ENCODE peak calls at places on chromosome 16, in nine cellular contexts. Z is omental fat pad, X is epithelial cell of esophagus, I is GM10248, Q is cardiac fibroblast, D is tibial artery, C is fibroblast of lung, K is upper lobe of right lung, L is fibroblast of the aortic adventitia. N is an unnamed sample.

GRCh38 chr16:72362476-72362875 is 190.5 kb upstream of the PMFBP1 start:
- DNase-seq in Z (no peak), X (no peak), I (no peak), Q (no peak), D (no peak), C (no peak), K (no peak), L (no peak), N (no peak)

GRCh38 chr16:1371054-1371978 is 19.6 kb downstream of the GNPTG start:
- DNase-seq in Z (no peak), X (no peak), I (no peak), Q (no peak), D (no peak), C (no peak), K (no peak), L (no peak), N (no peak)

GRCh38 chr16:59633996-59634579 is 900.0 kb upstream of the GOT2 start:
- DNase-seq in Z (no peak), X (peak), I (no peak), Q (peak), D (no peak), C (peak), K (no peak), L (peak), N (peak)

GRCh38 chr16:88118376-88118775 is 167.1 kb downstream of the BANP start:
- DNase-seq in Z (no peak), X (no peak), I (no peak), Q (no peak), D (no peak), C (no peak), K (no peak), L (no peak), N (no peak)

GRCh38 chr16:88713568-88714419 is 7.5 kb downstream of the CTU2 start:
- DNase-seq in Z (no peak), X (peak), I (no peak), Q (no peak), D (no peak), C (peak), K (no peak), L (no peak), N (no peak)

GRCh38 chr16:48156790-48157209 is 1.0 kb upstream of the ABCC12 start:
- DNase-seq in Z (peak), X (peak), I (peak), Q (peak), D (peak), C (peak), K (peak), L (peak), N (peak)

GRCh38 chr16:20253825-20254224 is 73.5 kb downstream of the GP2 start:
- DNase-seq in Z (no peak), X (no peak), I (no peak), Q (no peak), D (no peak), C (no peak), K (no peak), L (no peak), N (no peak)

GRCh38 chr16:3187798-3188674 is at the start of gene OR1F1:
- DNase-seq in Z (no peak), X (peak), I (peak), Q (peak), D (no peak), C (peak), K (no peak), L (peak), N (peak)

GRCh38 chr16:22065252-22065651 is 27.1 kb upstream of the VWA3A start:
- DNase-seq in Z (no peak), X (peak), I (no peak), Q (no peak), D (no peak), C (no peak), K (no peak), L (no peak), N (peak)

GRCh38 chr16:15967655-15968315 is 18.4 kb downstream of the ABCC1 start:
- DNase-seq in Z (no peak), X (no peak), I (no peak), Q (no peak), D (no peak), C (no peak), K (no peak), L (no peak), N (no peak)

GRCh38 chr16:53924311-53924860 is 220.4 kb downstream of the FTO start:
- DNase-seq in Z (no peak), X (no peak), I (no peak), Q (peak), D (no peak), C (no peak), K (no peak), L (no peak), N (no peak)

GRCh38 chr16:48235556-48236136 is 8.5 kb upstream of the LONP2 start:
- DNase-seq in Z (no peak), X (no peak), I (no peak), Q (no peak), D (no peak), C (no peak), K (no peak), L (no peak), N (no peak)

GRCh38 chr16:3027983-3028715 is 4.3 kb downstream of the THOC6 start:
- DNase-seq in Z (peak), X (peak), I (peak), Q (peak), D (peak), C (peak), K (peak), L (peak), N (peak)

GRCh38 chr16:25109643-25110042 is 1.9 kb upstream of the LCMT1 start:
- DNase-seq in Z (peak), X (peak), I (no peak), Q (peak), D (peak), C (peak), K (no peak), L (peak), N (peak)

GRCh38 chr16:25108054-25108453 is 3.5 kb upstream of the LCMT1 start:
- DNase-seq in Z (no peak), X (no peak), I (peak), Q (no peak), D (no peak), C (no peak), K (no peak), L (no peak), N (peak)

GRCh38 chr16:25107466-25107792 is 4.1 kb upstream of the LCMT1 start:
- DNase-seq in Z (no peak), X (no peak), I (no peak), Q (no peak), D (no peak), C (no peak), K (no peak), L (no peak), N (no peak)

GRCh38 chr16:25110392-25110947 is 1.1 kb upstream of the LCMT1 start:
- DNase-seq in Z (no peak), X (no peak), I (no peak), Q (no peak), D (no peak), C (no peak), K (no peak), L (no peak), N (peak)

GRCh38 chr16:25106567-25107465 is 4.7 kb upstream of the LCMT1 start:
- DNase-seq in Z (peak), X (peak), I (peak), Q (peak), D (peak), C (peak), K (peak), L (peak), N (peak)
- TF ChIP-seq CTCF in Z (no peak), X (peak), I (peak), Q (no peak), D (peak), C (peak), K (peak), L (peak), N (no peak)

GRCh38 chr16:52068447-52069074 is 478.4 kb downstream of the TOX3 start:
- DNase-seq in Z (no peak), X (peak), I (no peak), Q (peak), D (no peak), C (peak), K (no peak), L (no peak), N (peak)
- TF ChIP-seq CTCF in Z (no peak), X (peak), I (no peak), Q (no peak), D (no peak), C (no peak), K (no peak), L (no peak), N (peak)

DNA sequence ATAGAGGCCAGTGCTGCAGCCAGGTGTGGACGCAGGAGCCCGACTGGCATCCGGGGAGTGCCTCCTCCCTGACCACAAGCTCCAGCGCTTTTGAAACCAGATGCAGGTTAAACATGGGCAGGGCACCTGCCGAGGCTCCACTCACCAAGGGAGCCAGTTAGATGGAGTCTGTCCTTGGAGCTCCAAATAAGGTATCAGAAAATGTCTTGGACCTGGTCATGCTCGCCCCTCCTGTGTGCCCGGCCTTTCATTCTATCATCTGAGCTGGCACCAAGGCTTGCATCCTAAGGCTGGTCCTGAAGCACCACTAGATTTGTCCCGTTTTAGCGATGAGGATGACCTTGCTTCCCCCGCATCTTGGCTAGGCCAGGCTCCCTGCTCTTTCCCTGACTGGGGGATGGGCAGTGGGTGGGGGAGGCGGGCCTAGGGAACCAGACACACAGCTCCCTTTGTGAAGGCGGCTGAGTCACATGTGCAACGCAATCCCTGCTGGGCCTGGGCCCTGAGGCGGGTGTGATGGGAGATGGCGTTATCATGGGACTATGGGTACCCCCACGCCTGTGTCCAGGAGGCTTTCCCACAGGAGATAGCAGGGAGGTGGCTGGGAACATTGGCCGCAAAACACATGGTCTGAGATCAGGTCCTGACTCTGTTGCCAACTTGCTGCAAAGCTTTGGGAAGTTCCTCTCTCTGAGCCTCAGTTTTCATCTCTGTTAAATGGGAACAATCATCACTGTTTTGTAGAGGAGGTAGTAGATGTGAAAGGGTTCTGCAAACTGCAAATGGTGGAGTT is 5.0 kb upstream of the ADGRG1 start:
- DNase-seq in Z (no peak), X (peak), I (no peak), Q (peak), D (no peak), C (peak), K (peak), L (no peak), N (peak)
- TF ChIP-seq CTCF in Z (no peak), X (no peak), I (no peak), Q (no peak), D (no peak), C (no peak), K (no peak), L (no peak), N (no peak)

DNA sequence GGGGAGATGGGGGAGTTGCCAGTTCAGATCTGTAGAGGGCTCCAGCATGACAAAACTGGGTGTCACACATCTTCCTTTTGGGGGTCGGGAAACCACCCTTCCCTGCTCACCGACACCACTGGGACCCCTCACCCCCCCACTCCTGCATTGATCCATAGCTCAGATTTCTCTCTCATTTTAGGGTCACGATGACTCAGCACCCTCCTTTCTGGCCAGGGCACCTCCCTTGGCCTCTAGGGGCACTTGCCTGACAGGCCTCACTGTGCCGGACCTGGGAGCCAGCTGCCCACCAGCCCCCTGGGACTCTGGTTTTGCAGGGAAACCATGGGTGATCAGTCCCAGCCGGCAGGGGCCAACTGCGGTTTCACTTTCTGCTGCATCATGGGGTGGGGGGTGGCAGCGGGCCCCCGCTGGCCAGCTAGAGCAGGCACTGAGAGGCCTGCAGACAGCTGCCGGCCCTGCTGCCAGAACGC is 239.4 kb downstream of the MRTFB start:
- DNase-seq in Z (no peak), X (no peak), I (peak), Q (peak), D (no peak), C (peak), K (no peak), L (no peak), N (no peak)
- TF ChIP-seq CTCF in Z (no peak), X (no peak), I (peak), Q (no peak), D (no peak), C (no peak), K (no peak), L (peak), N (no peak)

N was measured in MCF 10A.